ENCODE peak calls at places on chromosomes 13 and 19, in five cellular contexts. One of them, this sample, is unnamed.

GRCh38 chr13:102913924-102914628 is 68.2 kb downstream of the ERCC5 start:
- DNase-seq in GOT3: no peak
- DNase-seq in HTR-8/SVneo: no peak
- DNase-seq in tibial nerve: no peak
- DNase-seq in erythroblast: no peak
- DNase-seq in this sample: no peak

GRCh38 chr19:51082641-51083040 is at the start of gene KLK14:
- DNase-seq in GOT3: no peak
- DNase-seq in HTR-8/SVneo: no peak
- DNase-seq in tibial nerve: no peak
- DNase-seq in erythroblast: no peak
- DNase-seq in this sample: peak; percentile 51

GRCh38 chr19:58035863-58036262 is 2.0 kb downstream of the ZSCAN1 start:
- DNase-seq in GOT3: no peak
- DNase-seq in HTR-8/SVneo: no peak
- DNase-seq in tibial nerve: no peak
- DNase-seq in erythroblast: no peak
- DNase-seq in this sample: no peak

GRCh38 chr19:1651061-1651547 is 1.3 kb downstream of the TCF3 start:
- DNase-seq in GOT3: no peak
- DNase-seq in HTR-8/SVneo: no peak
- DNase-seq in tibial nerve: no peak
- DNase-seq in erythroblast: peak; percentile 71
- DNase-seq in this sample: no peak

GRCh38 chr19:29823581-29824330 is 12.0 kb downstream of the CCNE1 start:
- DNase-seq in GOT3: no peak
- DNase-seq in HTR-8/SVneo: no peak
- DNase-seq in tibial nerve: no peak
- DNase-seq in erythroblast: no peak
- DNase-seq in this sample: no peak

GRCh38 chr13:30829788-30830637 is 76.1 kb upstream of the MEDAG start:
- DNase-seq in GOT3: no peak
- DNase-seq in HTR-8/SVneo: no peak
- DNase-seq in tibial nerve: no peak
- DNase-seq in erythroblast: no peak
- DNase-seq in this sample: no peak

GRCh38 chr19:42255766-42256750 is 1.1 kb upstream of the ERF start:
- DNase-seq in GOT3: no peak
- DNase-seq in HTR-8/SVneo: no peak
- DNase-seq in tibial nerve: no peak
- DNase-seq in erythroblast: no peak
- DNase-seq in this sample: peak; percentile 81

GRCh38 chr19:14517840-14518505 is at the start of gene DNAJB1:
- DNase-seq in GOT3: peak; percentile 92
- DNase-seq in HTR-8/SVneo: peak; percentile 86
- DNase-seq in tibial nerve: peak; percentile 69
- DNase-seq in erythroblast: peak; percentile 93
- DNase-seq in this sample: peak; percentile 75

GRCh38 chr13:38914070-38914469 is 76.6 kb downstream of the STOML3 start:
- DNase-seq in GOT3: no peak
- DNase-seq in HTR-8/SVneo: no peak
- DNase-seq in tibial nerve: no peak
- DNase-seq in erythroblast: no peak
- DNase-seq in this sample: peak; percentile 58

GRCh38 chr13:27192896-27193295 is 21.3 kb upstream of the USP12 start:
- DNase-seq in GOT3: no peak
- DNase-seq in HTR-8/SVneo: no peak
- DNase-seq in tibial nerve: no peak
- DNase-seq in erythroblast: no peak
- DNase-seq in this sample: no peak

GRCh38 chr13:40261361-40261760 is 405.1 kb downstream of the FOXO1 start:
- DNase-seq in GOT3: no peak
- DNase-seq in HTR-8/SVneo: no peak
- DNase-seq in tibial nerve: no peak
- DNase-seq in erythroblast: no peak
- DNase-seq in this sample: no peak

GRCh38 chr13:99467764-99468163 is 33.5 kb upstream of the TM9SF2 start:
- DNase-seq in GOT3: no peak
- DNase-seq in HTR-8/SVneo: no peak
- DNase-seq in tibial nerve: no peak
- DNase-seq in erythroblast: no peak
- DNase-seq in this sample: peak; percentile 25

GRCh38 chr19:4375164-4375619 is 25.2 kb downstream of the SH3GL1 start:
- DNase-seq in GOT3: no peak
- DNase-seq in HTR-8/SVneo: no peak
- DNase-seq in tibial nerve: no peak
- DNase-seq in erythroblast: peak; percentile 94
- DNase-seq in this sample: peak; percentile 93

GRCh38 chr13:26743971-26744370 is 16.6 kb downstream of the GPR12 start:
- DNase-seq in GOT3: no peak
- DNase-seq in HTR-8/SVneo: no peak
- DNase-seq in tibial nerve: no peak
- DNase-seq in erythroblast: no peak
- DNase-seq in this sample: no peak

GRCh38 chr19:35120898-35121297 is 5.3 kb downstream of the FXYD3 start:
- DNase-seq in GOT3: peak; percentile 20
- DNase-seq in HTR-8/SVneo: no peak
- DNase-seq in tibial nerve: no peak
- DNase-seq in erythroblast: no peak
- DNase-seq in this sample: no peak

GRCh38 chr13:42000836-42001235 is 39.9 kb upstream of the VWA8 start:
- DNase-seq in GOT3: no peak
- DNase-seq in HTR-8/SVneo: no peak
- DNase-seq in tibial nerve: no peak
- DNase-seq in erythroblast: no peak
- DNase-seq in this sample: no peak

GRCh38 chr19:2973229-2973628 is 4.1 kb upstream of the TLE6 start:
- DNase-seq in GOT3: no peak
- DNase-seq in HTR-8/SVneo: no peak
- DNase-seq in tibial nerve: no peak
- DNase-seq in erythroblast: no peak
- DNase-seq in this sample: no peak

GRCh38 chr13:53068841-53069520 is 40.4 kb downstream of the OLFM4 start:
- DNase-seq in GOT3: no peak
- DNase-seq in HTR-8/SVneo: no peak
- DNase-seq in tibial nerve: peak; percentile 21
- DNase-seq in erythroblast: no peak
- DNase-seq in this sample: no peak

GRCh38 chr13:50386527-50387123 is 371.4 kb downstream of the KCNRG start:
- DNase-seq in GOT3: no peak
- DNase-seq in HTR-8/SVneo: peak; percentile 10
- DNase-seq in tibial nerve: no peak
- DNase-seq in erythroblast: no peak
- DNase-seq in this sample: no peak

GRCh38 chr13:20728579-20729300 is 25.2 kb downstream of the IL17D start:
- DNase-seq in GOT3: no peak
- DNase-seq in HTR-8/SVneo: no peak
- DNase-seq in tibial nerve: no peak
- DNase-seq in erythroblast: no peak
- DNase-seq in this sample: no peak

GRCh38 chr13:111924676-111925075 is 142.3 kb upstream of the SOX1 start:
- DNase-seq in GOT3: no peak
- DNase-seq in HTR-8/SVneo: no peak
- DNase-seq in tibial nerve: no peak
- DNase-seq in erythroblast: no peak
- DNase-seq in this sample: no peak

GRCh38 chr13:25948910-25949309 is 102.9 kb downstream of the SHISA2 start:
- DNase-seq in GOT3: no peak
- DNase-seq in HTR-8/SVneo: no peak
- DNase-seq in tibial nerve: no peak
- DNase-seq in erythroblast: no peak
- DNase-seq in this sample: no peak

GRCh38 chr13:51154029-51154555 is 43.0 kb upstream of the C13orf42 start:
- DNase-seq in GOT3: no peak
- DNase-seq in HTR-8/SVneo: no peak
- DNase-seq in tibial nerve: no peak
- DNase-seq in erythroblast: peak; percentile 18
- DNase-seq in this sample: peak; percentile 10

GRCh38 chr13:82259284-82259683 is 1623.0 kb downstream of the SLITRK1 start:
- DNase-seq in GOT3: no peak
- DNase-seq in HTR-8/SVneo: no peak
- DNase-seq in tibial nerve: no peak
- DNase-seq in erythroblast: no peak
- DNase-seq in this sample: no peak

GRCh38 chr19:51514866-51515481 is 13.4 kb upstream of the SIGLEC12 start:
- DNase-seq in GOT3: no peak
- DNase-seq in HTR-8/SVneo: peak; percentile 54
- DNase-seq in tibial nerve: no peak
- DNase-seq in erythroblast: peak; percentile 90
- DNase-seq in this sample: peak; percentile 58

GRCh38 chr19:5149930-5150329 is 181.0 kb downstream of the KDM4B start:
- DNase-seq in GOT3: no peak
- DNase-seq in HTR-8/SVneo: no peak
- DNase-seq in tibial nerve: no peak
- DNase-seq in erythroblast: no peak
- DNase-seq in this sample: no peak

GRCh38 chr19:33812388-33813330 is 16.0 kb downstream of the KCTD15 start:
- DNase-seq in GOT3: no peak
- DNase-seq in HTR-8/SVneo: no peak
- DNase-seq in tibial nerve: no peak
- DNase-seq in erythroblast: no peak
- DNase-seq in this sample: no peak

GRCh38 chr19:2261438-2262172 is 5.4 kb upstream of the JSRP1 start:
- DNase-seq in GOT3: no peak
- DNase-seq in HTR-8/SVneo: no peak
- DNase-seq in tibial nerve: no peak
- DNase-seq in erythroblast: peak; percentile 62
- DNase-seq in this sample: peak; percentile 41

GRCh38 chr19:3699071-3699740 is 1.1 kb downstream of the PIP5K1C start:
- DNase-seq in GOT3: no peak
- DNase-seq in HTR-8/SVneo: no peak
- DNase-seq in tibial nerve: peak; percentile 45
- DNase-seq in erythroblast: peak; percentile 61
- DNase-seq in this sample: peak; percentile 41

GRCh38 chr13:48648446-48648845 is 5.3 kb upstream of the CYSLTR2 start:
- DNase-seq in GOT3: no peak
- DNase-seq in HTR-8/SVneo: no peak
- DNase-seq in tibial nerve: no peak
- DNase-seq in erythroblast: no peak
- DNase-seq in this sample: no peak

GRCh38 chr19:2394054-2394668 is 33.2 kb downstream of the TIMM13 start:
- DNase-seq in GOT3: no peak
- DNase-seq in HTR-8/SVneo: no peak
- DNase-seq in tibial nerve: no peak
- DNase-seq in erythroblast: no peak
- DNase-seq in this sample: no peak

GRCh38 chr19:53780506-53780905 is 43.6 kb downstream of the NLRP12 start:
- DNase-seq in GOT3: no peak
- DNase-seq in HTR-8/SVneo: no peak
- DNase-seq in tibial nerve: no peak
- DNase-seq in erythroblast: no peak
- DNase-seq in this sample: no peak

GRCh38 chr13:35675651-35676050 is 199.2 kb upstream of the MAB21L1 start:
- DNase-seq in GOT3: no peak
- DNase-seq in HTR-8/SVneo: no peak
- DNase-seq in tibial nerve: no peak
- DNase-seq in erythroblast: no peak
- DNase-seq in this sample: peak; percentile 19

GRCh38 chr19:13036366-13036976 is 41.2 kb downstream of the NFIX start:
- DNase-seq in GOT3: no peak
- DNase-seq in HTR-8/SVneo: no peak
- DNase-seq in tibial nerve: no peak
- DNase-seq in erythroblast: peak; percentile 30
- DNase-seq in this sample: peak; percentile 93

This sample was measured in DMS53.